ENCODE peak calls at places on chromosomes 13 and 19, in nine cellular contexts. B is NCI-H2081, S is T-cell, T is AG09319, R is fibroblast of lung, N is uterus, M is EL, I is upper lobe of right lung, H is frontal cortex. D is an unnamed sample.

GRCh38 chr19:41945135-41945766 is 13.9 kb downstream of the RABAC1 start:
- DNase-seq in S (peak; percentile 94), B (no peak), T (no peak), N (no peak), H (no peak), M (no peak), I (no peak), R (no peak), D (no peak)

GRCh38 chr19:13938361-13939027 is at the start of gene PODNL1:
- DNase-seq in B (no peak), N (no peak), S (no peak), H (no peak), T (peak; percentile 71), I (no peak), M (peak; percentile 79), R (peak; percentile 74), D (peak; percentile 54)

GRCh38 chr19:6521718-6522646 is 8.8 kb upstream of the TNFSF9 start:
- DNase-seq in N (no peak), T (no peak), M (peak; percentile 28), I (no peak), S (peak; percentile 76), R (no peak), B (no peak), H (no peak), D (peak; percentile 87)

GRCh38 chr19:35306473-35307246 is 14.7 kb downstream of the MAG start:
- DNase-seq in S (no peak), T (no peak), N (no peak), I (no peak), M (no peak), H (no peak), B (no peak), R (no peak), D (no peak)

GRCh38 chr19:1259206-1259872 is 9.8 kb upstream of the CIRBP start:
- DNase-seq in T (no peak), H (no peak), B (no peak), S (peak; percentile 56), N (peak; percentile 67), M (peak; percentile 74), I (peak; percentile 88), R (peak; percentile 71), D (peak; percentile 87)

GRCh38 chr13:45691251-45691650 is 10.9 kb upstream of the CBY2 start:
- DNase-seq in M (no peak), N (no peak), S (no peak), I (no peak), T (no peak), R (no peak), H (no peak), B (no peak), D (no peak)

GRCh38 chr13:64158910-64159309 is 2743.3 kb upstream of the PCDH20 start:
- DNase-seq in T (no peak), H (no peak), I (no peak), S (no peak), M (peak; percentile 19), R (peak; percentile 34), N (no peak), B (no peak), D (no peak)

GRCh38 chr19:17220207-17220758 is 5.1 kb downstream of the USE1 start:
- DNase-seq in I (no peak), B (no peak), S (no peak), T (peak; percentile 38), H (no peak), M (peak; percentile 66), N (peak; percentile 55), R (peak; percentile 84), D (no peak)

GRCh38 chr19:39166571-39167391 is 30.0 kb upstream of the NCCRP1 start:
- DNase-seq in M (no peak), N (peak; percentile 58), B (no peak), T (no peak), S (no peak), I (peak; percentile 95), R (peak; percentile 21), H (peak; percentile 65), D (peak; percentile 88)

GRCh38 chr13:30577381-30577780 is 40.3 kb upstream of the USPL1 start:
- DNase-seq in T (peak; percentile 60), H (no peak), S (no peak), N (no peak), B (no peak), R (peak; percentile 83), M (peak; percentile 93), I (no peak), D (peak; percentile 38)

GRCh38 chr13:110509971-110510786 is 51.3 kb downstream of the RAB20 start:
- DNase-seq in M (peak; percentile 40), H (no peak), S (no peak), N (no peak), R (no peak), I (no peak), B (no peak), T (no peak), D (no peak)

GRCh38 chr19:14950421-14950820 is 9.1 kb downstream of the OR7C2 start:
- DNase-seq in H (no peak), T (no peak), I (no peak), S (no peak), B (no peak), N (no peak), R (no peak), M (no peak), D (no peak)

GRCh38 chr19:55437410-55437809 is 5.7 kb downstream of the SHISA7 start:
- DNase-seq in M (peak; percentile 59), I (peak; percentile 83), T (no peak), H (no peak), B (no peak), S (no peak), N (no peak), R (peak; percentile 63), D (peak; percentile 91)

GRCh38 chr13:30744686-30745085 is 9.3 kb downstream of the ALOX5AP start:
- DNase-seq in H (no peak), M (no peak), N (no peak), I (no peak), T (no peak), S (no peak), B (no peak), R (no peak), D (no peak)

GRCh38 chr19:53942001-53942786 is 20.5 kb upstream of the CACNG8 start:
- DNase-seq in T (no peak), B (no peak), M (peak; percentile 29), S (no peak), R (no peak), I (peak; percentile 56), H (no peak), N (no peak), D (no peak)

GRCh38 chr19:18020212-18021067 is 12.5 kb downstream of the ARRDC2 start:
- DNase-seq in T (no peak), R (no peak), M (peak; percentile 54), I (peak; percentile 93), S (no peak), N (peak; percentile 66), H (peak; percentile 82), B (no peak), D (peak; percentile 89)